ENCODE peak calls at places on chromosomes 7 and 10, in seven cellular contexts. S, V, R, K, M, T and W are unnamed samples.

GRCh38 chr10:133473270-133473669 is 19.5 kb downstream of the SCART1 start:
- DNase-seq in S (no peak), V (no peak), R (no peak), K (no peak), M (no peak), T (no peak), W (no peak)

GRCh38 chr7:71459137-71459536 is 327.2 kb downstream of the GALNT17 start:
- DNase-seq in S (no peak), V (no peak), R (no peak), K (no peak), M (no peak), T (no peak), W (no peak)

GRCh38 chr10:65194555-65194954 is 1673.4 kb downstream of the REEP3 start:
- DNase-seq in S (no peak), V (no peak), R (no peak), K (no peak), M (peak; percentile 24), T (no peak), W (no peak)

GRCh38 chr10:47279276-47279675 is 20.7 kb upstream of the GDF10 start:
- DNase-seq in S (no peak), V (no peak), R (no peak), K (no peak), M (no peak), T (no peak), W (no peak)

GRCh38 chr10:63169063-63169462 is 35.9 kb downstream of the NRBF2 start:
- DNase-seq in S (no peak), V (no peak), R (no peak), K (no peak), M (no peak), T (no peak), W (no peak)

GRCh38 chr10:75432763-75433162 is 1.3 kb downstream of the LRMDA start:
- DNase-seq in S (no peak), V (no peak), R (no peak), K (no peak), M (no peak), T (no peak), W (no peak)

GRCh38 chr10:15725603-15726002 is 5.9 kb upstream of the ITGA8 start:
- DNase-seq in S (no peak), V (no peak), R (no peak), K (no peak), M (peak; percentile 77), T (peak; percentile 27), W (peak; percentile 19)

GRCh38 chr10:30052062-30052461 is 7.3 kb downstream of the JCAD start:
- DNase-seq in S (no peak), V (no peak), R (no peak), K (no peak), M (no peak), T (no peak), W (no peak)

GRCh38 chr10:113091921-113092320 is 141.9 kb downstream of the TCF7L2 start:
- DNase-seq in S (no peak), V (no peak), R (no peak), K (no peak), M (no peak), T (no peak), W (no peak)

GRCh38 chr7:41977165-41977651 is 259.8 kb downstream of the GLI3 start:
- DNase-seq in S (no peak), V (no peak), R (peak; percentile 32), K (no peak), M (peak; percentile 77), T (peak; percentile 12), W (peak; percentile 71)

GRCh38 chr10:114519306-114519669 is 115.0 kb upstream of the AFAP1L2 start:
- DNase-seq in S (no peak), V (no peak), R (no peak), K (no peak), M (no peak), T (peak; percentile 35), W (no peak)

GRCh38 chr7:80129785-80130184 is 4.8 kb upstream of the GNAI1 start:
- DNase-seq in S (no peak), V (no peak), R (no peak), K (no peak), M (no peak), T (no peak), W (no peak)

GRCh38 chr10:48775206-48775517 is 90.5 kb downstream of the WDFY4 start:
- DNase-seq in S (no peak), V (no peak), R (no peak), K (no peak), M (no peak), T (no peak), W (no peak)

GRCh38 chr10:58335306-58336005 is 650 bp downstream of the UBE2D1 start:
- DNase-seq in S (no peak), V (peak; percentile 3), R (peak; percentile 23), K (no peak), M (peak; percentile 28), T (peak; percentile 27), W (no peak)

GRCh38 chr7:2010551-2011265 is 222.0 kb downstream of the MAD1L1 start:
- DNase-seq in S (no peak), V (no peak), R (no peak), K (no peak), M (no peak), T (no peak), W (no peak)

GRCh38 chr7:116832692-116833091 is 29.7 kb upstream of the CAPZA2 start:
- DNase-seq in S (no peak), V (no peak), R (no peak), K (no peak), M (no peak), T (no peak), W (no peak)

GRCh38 chr7:139725077-139725476 is 52.7 kb downstream of the HIPK2 start:
- DNase-seq in S (peak; percentile 31), V (no peak), R (peak; percentile 68), K (no peak), M (peak; percentile 72), T (no peak), W (no peak)

GRCh38 chr10:493391-494148 is 195.9 kb downstream of the DIP2C start:
- DNase-seq in S (no peak), V (no peak), R (no peak), K (no peak), M (no peak), T (no peak), W (no peak)